ENCODE peak calls at places on chromosomes 11 and 22, in five cellular contexts. Q is trophoblast cell; W is GM12865; A is stimulated activated CD4-positive, alpha-beta T cell treated with anti-CD3 and anti-CD28 coated beads, Interleukin-15, amount 100 ng/mL, for 1 hour; Z is effector memory CD4-positive, alpha-beta T cell. P is an unnamed sample.
A peak's percentile ranks its signal among the peaks of the same experiment; 100 is the strongest.

GRCh38 chr11:19714387-19715363 is 2.0 kb downstream of the NAV2 start:
- DNase-seq in Z (no peak), Q (peak; percentile 60), A (no peak), W (no peak), P (no peak)

GRCh38 chr11:27874998-27875397 is 174.7 kb upstream of the BDNF start:
- DNase-seq in Q (no peak), W (no peak), A (no peak), Z (no peak), P (no peak)

GRCh38 chr11:76698321-76699043 is 27.9 kb upstream of the LRRC32 start:
- DNase-seq in Z (no peak), Q (peak; percentile 63), W (peak; percentile 38), A (no peak), P (no peak)

GRCh38 chr11:115505165-115505564 is 950 bp upstream of the CADM1 start:
- DNase-seq in W (no peak), Z (no peak), A (no peak), Q (no peak), P (no peak)

GRCh38 chr11:70661763-70662501 is 263.6 kb downstream of the CTTN start:
- DNase-seq in W (no peak), A (no peak), Z (no peak), Q (no peak), P (no peak)

GRCh38 chr11:13955971-13956421 is 6.5 kb upstream of the SPON1 start:
- DNase-seq in W (peak; percentile 72), Q (peak; percentile 86), A (peak; percentile 19), Z (peak; percentile 25), P (peak; percentile 86)

GRCh38 chr22:20652130-20652529 is 121.8 kb upstream of the SERPIND1 start:
- DNase-seq in Z (no peak), Q (no peak), A (no peak), W (no peak), P (no peak)

GRCh38 chr11:73323464-73323863 is 15.4 kb downstream of the ARHGEF17 start:
- DNase-seq in Z (no peak), A (no peak), Q (peak; percentile 33), W (no peak), P (peak; percentile 21)

GRCh38 chr22:17943533-17944204 is 80.7 kb downstream of the MICAL3 start:
- DNase-seq in Z (no peak), W (no peak), A (no peak), Q (no peak), P (no peak)

GRCh38 chr11:45939836-45940235 is 17.4 kb downstream of the LARGE2 start:
- DNase-seq in Z (no peak), W (no peak), Q (no peak), A (no peak), P (no peak)

GRCh38 chr11:76107946-76108345 is 98.4 kb downstream of the WNT11 start:
- DNase-seq in Z (no peak), Q (no peak), A (no peak), W (no peak), P (no peak)

GRCh38 chr22:50587407-50587806 is 4.8 kb upstream of the CHKB start:
- DNase-seq in A (no peak), Q (peak; percentile 49), Z (no peak), W (no peak), P (no peak)

GRCh38 chr11:61529537-61530225 is 21.1 kb downstream of the LRRC10B start:
- DNase-seq in A (no peak), Z (no peak), Q (no peak), W (no peak), P (no peak)

GRCh38 chr22:23484651-23485050 is 95.4 kb downstream of the IGLL1 start:
- DNase-seq in Z (no peak), Q (peak; percentile 92), W (no peak), A (no peak), P (no peak)

GRCh38 chr22:22880645-22881044 is 7.0 kb upstream of the IGLL5 start:
- DNase-seq in W (no peak), Q (no peak), Z (no peak), A (no peak), P (no peak)

GRCh38 chr22:27206747-27207133 is 549.4 kb downstream of the MIAT start:
- DNase-seq in Q (no peak), W (no peak), A (no peak), Z (no peak), P (no peak)

GRCh38 chr11:102343789-102344188 is 3.2 kb upstream of the BIRC2 start:
- DNase-seq in W (no peak), Q (no peak), A (no peak), Z (no peak), P (no peak)

GRCh38 chr11:122398167-122398566 is 257.4 kb upstream of the UBASH3B start:
- DNase-seq in A (no peak), W (peak; percentile 64), Z (no peak), Q (no peak), P (no peak)

GRCh38 chr11:76190376-76190775 is 15.9 kb downstream of the WNT11 start:
- DNase-seq in Q (no peak), W (no peak), A (no peak), Z (no peak), P (no peak)

GRCh38 chr11:1515082-1516060 is 28.8 kb upstream of the MOB2 start:
- DNase-seq in Z (peak; percentile 49), A (peak; percentile 53), W (peak; percentile 50), Q (peak; percentile 73), P (peak; percentile 55)

GRCh38 chr11:72577271-72577681 is 96.9 kb downstream of the PDE2A start:
- DNase-seq in A (no peak), W (no peak), Z (no peak), Q (no peak), P (peak; percentile 24)